ENCODE peak calls at places on chromosomes 7 and 10, in six cellular contexts. D is heart right ventricle, X is prostate gland, E is psoas muscle, J is GM23248, L is aorta. S is an unnamed sample.
A peak's percentile ranks its signal among the peaks of the same experiment; 100 is the strongest.

GRCh38 chr10:43355749-43356371 is 15.6 kb upstream of the FXYD4 start:
- DNase-seq in D (no peak), X (no peak), E (no peak), J (peak; percentile 48), L (no peak), S (no peak)

GRCh38 chr7:132049462-132050304 is 493.3 kb upstream of the PODXL start:
- DNase-seq in D (no peak), X (no peak), E (no peak), J (peak; percentile 49), L (no peak), S (no peak)

GRCh38 chr10:118754132-118754555 is 626 bp downstream of the CACUL1 start:
- DNase-seq in D (peak; percentile 45), X (peak; percentile 53), E (peak; percentile 48), J (peak; percentile 63), L (peak; percentile 80), S (peak; percentile 48)

GRCh38 chr10:88150338-88150737 is 286.9 kb downstream of the PTEN start:
- DNase-seq in D (no peak), X (no peak), E (no peak), J (peak; percentile 93), L (no peak), S (peak; percentile 61)

GRCh38 chr7:30285067-30285530 is 702 bp downstream of the ZNRF2 start:
- DNase-seq in D (no peak), X (peak; percentile 10), E (peak; percentile 56), J (peak; percentile 71), L (peak; percentile 82), S (no peak)

GRCh38 chr10:111128331-111129167 is 51.7 kb downstream of the ADRA2A start:
- DNase-seq in D (no peak), X (no peak), E (peak; percentile 63), J (peak; percentile 87), L (no peak), S (peak; percentile 28)

GRCh38 chr7:84506151-84506550 is 311.6 kb upstream of the SEMA3A start:
- DNase-seq in D (no peak), X (no peak), E (no peak), J (peak; percentile 20), L (no peak), S (no peak)

GRCh38 chr10:102702742-102703141 is 11.5 kb downstream of the ARL3 start:
- DNase-seq in D (no peak), X (no peak), E (no peak), J (no peak), L (no peak), S (no peak)

GRCh38 chr7:84248267-84248666 is 53.7 kb upstream of the SEMA3A start:
- DNase-seq in D (no peak), X (no peak), E (no peak), J (no peak), L (no peak), S (no peak)

GRCh38 chr7:157432541-157432956 is 95.7 kb downstream of the DNAJB6 start:
- DNase-seq in D (no peak), X (peak; percentile 43), E (no peak), J (peak; percentile 87), L (no peak), S (peak; percentile 35)

GRCh38 chr7:24825315-24825917 is 68.2 kb upstream of the GSDME start:
- DNase-seq in D (no peak), X (no peak), E (no peak), J (peak; percentile 25), L (no peak), S (no peak)
- H3K4me1 ChIP-seq in D (peaks cover 8% of the 10 kb centered on the region), X (no peaks in the 10 kb centered on the region), E (peaks cover 29% of the 10 kb centered on the region), J (peaks cover 70% of the 10 kb centered on the region), L (no peaks in the 10 kb centered on the region), S (peaks cover 58% of the 10 kb centered on the region)

GRCh38 chr7:154627571-154628290 is 375.2 kb downstream of the PAXIP1 start:
- DNase-seq in D (no peak), X (no peak), E (no peak), J (no peak), L (no peak), S (no peak)
- H3K27me3 ChIP-seq in D (peaks cover 2% of the 10 kb centered on the region), X (no peaks in the 10 kb centered on the region), E (no peaks in the 10 kb centered on the region), J (no peaks in the 10 kb centered on the region), L (no peaks in the 10 kb centered on the region), S (no peaks in the 10 kb centered on the region)

DNA sequence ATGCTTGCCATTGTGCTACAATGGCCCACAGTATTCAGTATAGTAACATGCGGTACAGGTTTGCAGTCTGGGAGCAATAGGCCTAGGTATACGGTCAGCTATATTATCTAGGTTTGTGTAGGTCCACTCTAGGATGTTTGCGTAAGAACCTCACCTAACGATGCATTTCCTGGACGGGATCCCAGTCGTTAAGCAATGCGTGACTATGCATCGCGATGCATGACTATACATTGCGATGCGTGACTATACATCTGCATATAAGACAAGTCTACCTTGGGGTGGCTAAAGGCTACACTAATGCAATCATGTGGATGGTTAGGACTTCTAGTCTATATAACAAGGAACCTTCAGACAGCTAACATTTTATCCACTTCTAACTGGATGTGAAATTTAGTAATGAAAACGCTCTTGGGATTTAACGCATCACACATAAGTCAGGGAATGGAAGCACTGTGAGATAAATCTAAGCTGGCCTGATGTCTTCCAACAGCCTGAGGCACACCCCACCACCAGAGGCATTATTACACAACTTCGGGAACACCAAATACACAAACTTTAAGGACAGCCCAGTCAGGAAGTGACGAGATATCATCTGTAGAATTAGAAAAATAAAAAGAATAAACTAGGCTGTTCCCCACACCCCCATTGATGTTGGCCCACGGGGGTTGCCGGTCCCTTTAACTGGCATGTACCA is 9.2 kb downstream of the GNA12 start:
- DNase-seq in D (no peak), X (no peak), E (no peak), J (no peak), L (no peak), S (no peak)
- H3K4me1 ChIP-seq in D (peaks cover 3% of the 10 kb centered on the region), X (no peaks in the 10 kb centered on the region), E (peaks cover 4% of the 10 kb centered on the region), J (no peaks in the 10 kb centered on the region), L (no peaks in the 10 kb centered on the region), S (peaks cover 7% of the 10 kb centered on the region)

DNA sequence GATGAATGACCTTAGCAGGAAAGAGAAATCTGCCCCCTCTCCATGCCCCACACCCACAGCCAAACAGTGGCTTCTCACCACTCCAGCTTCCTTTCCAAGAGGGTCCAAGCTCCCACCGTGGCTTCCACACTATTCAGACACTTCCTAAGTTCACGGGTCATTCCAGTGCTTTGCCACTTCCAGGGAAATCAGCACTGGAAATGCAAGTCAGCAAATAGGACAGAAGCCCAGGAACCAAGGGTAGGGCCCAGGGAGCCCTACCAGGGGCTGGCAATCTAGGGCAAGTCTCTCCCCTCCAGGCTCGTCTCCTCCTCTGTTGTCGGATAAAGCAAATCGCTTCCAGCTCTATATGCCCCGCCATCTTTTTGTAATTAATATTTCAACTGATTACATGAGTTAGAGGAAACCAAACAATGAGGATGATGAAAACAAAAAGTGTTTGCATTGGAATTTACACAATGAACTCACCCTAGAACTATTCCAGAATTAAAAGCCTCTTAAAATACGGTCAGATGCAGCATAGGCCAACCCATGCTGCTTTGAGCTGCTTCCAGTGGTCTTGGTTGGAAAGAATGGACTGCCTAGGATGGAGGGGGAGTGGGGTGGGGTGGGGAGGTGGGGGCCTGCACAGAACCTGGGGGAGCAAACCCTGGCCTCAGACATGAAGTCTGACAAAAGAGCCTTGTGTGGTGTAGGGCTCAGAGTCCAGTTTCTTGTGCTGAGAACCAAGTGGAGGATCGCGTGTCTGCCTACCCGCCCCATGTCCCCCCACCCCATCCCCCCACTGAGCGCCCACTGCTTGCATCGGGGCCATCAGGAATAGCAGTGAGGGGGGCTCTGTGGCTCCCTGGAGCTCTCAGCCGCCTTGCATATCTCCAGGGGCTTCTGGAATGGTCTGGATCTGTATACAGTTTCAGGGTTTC is 74.6 kb upstream of the CPXM2 start:
- DNase-seq in D (no peak), X (no peak), E (no peak), J (peak; percentile 46), L (no peak), S (no peak)
- H3K27me3 ChIP-seq in D (peaks cover 66% of the 10 kb centered on the region), X (peaks cover 16% of the 10 kb centered on the region), E (peaks cover 73% of the 10 kb centered on the region), J (peaks cover 19% of the 10 kb centered on the region), L (no peaks in the 10 kb centered on the region), S (peaks cover 7% of the 10 kb centered on the region)

DNA sequence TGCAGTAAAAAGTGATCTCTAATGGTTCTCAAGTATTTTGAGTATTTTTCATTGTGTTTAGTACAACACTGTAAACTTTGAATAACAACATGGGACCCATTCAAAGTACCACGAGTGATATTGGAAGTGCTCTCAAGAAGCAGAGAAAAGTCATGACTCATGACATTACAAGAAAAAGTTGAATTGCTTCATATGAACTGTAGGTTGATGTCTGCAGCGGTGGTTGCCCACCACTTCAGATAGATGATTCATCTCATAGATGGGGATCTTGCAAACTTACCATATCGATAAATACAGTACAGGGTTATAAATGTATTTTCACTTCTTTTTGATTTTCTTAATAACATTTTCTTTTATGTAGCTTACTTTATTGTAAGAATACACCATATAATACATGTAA is 34.0 kb downstream of the ENTPD1 start:
- DNase-seq in D (no peak), X (no peak), E (no peak), J (peak; percentile 16), L (no peak), S (no peak)
- H3K4me1 ChIP-seq in D (no peaks in the 10 kb centered on the region), X (no peaks in the 10 kb centered on the region), E (peaks cover 4% of the 10 kb centered on the region), J (peaks cover 17% of the 10 kb centered on the region), L (peaks cover 13% of the 10 kb centered on the region), S (no peaks in the 10 kb centered on the region)

DNA sequence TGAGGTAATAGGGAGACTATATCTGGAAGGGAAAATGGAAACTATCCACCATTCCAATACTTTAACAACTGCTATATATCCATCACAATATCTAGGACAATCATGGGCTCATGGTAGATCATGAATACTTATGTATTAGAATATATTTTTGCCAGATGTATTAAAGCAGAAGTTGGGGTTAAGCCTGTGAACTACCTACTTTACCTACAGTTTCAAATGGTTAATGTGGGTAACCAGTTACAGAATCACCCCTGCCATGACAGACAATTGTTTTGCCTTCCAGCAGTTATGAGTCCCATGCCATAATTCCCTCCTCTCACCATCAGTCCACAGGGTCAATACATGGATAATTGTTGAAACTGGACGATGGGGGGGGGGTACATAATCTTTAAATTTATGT is 29.9 kb upstream of the RAPGEF5 start:
- DNase-seq in D (no peak), X (no peak), E (no peak), J (no peak), L (no peak), S (no peak)
- H3K27me3 ChIP-seq in D (no peaks in the 10 kb centered on the region), X (no peaks in the 10 kb centered on the region), E (no peaks in the 10 kb centered on the region), J (no peaks in the 10 kb centered on the region), L (no peaks in the 10 kb centered on the region), S (peaks cover 4% of the 10 kb centered on the region)

GRCh38 chr10:96833220-96834001 is 1.3 kb downstream of the LCOR start:
- DNase-seq in D (peak; percentile 15), X (peak; percentile 11), E (peak; percentile 33), J (peak; percentile 56), L (no peak), S (peak; percentile 50)
- H3K4me1 ChIP-seq in D (peaks cover 6% of the 10 kb centered on the region), X (no peaks in the 10 kb centered on the region), E (peaks cover 39% of the 10 kb centered on the region), J (peaks cover 35% of the 10 kb centered on the region), L (no peaks in the 10 kb centered on the region), S (peaks cover 13% of the 10 kb centered on the region)

DNA sequence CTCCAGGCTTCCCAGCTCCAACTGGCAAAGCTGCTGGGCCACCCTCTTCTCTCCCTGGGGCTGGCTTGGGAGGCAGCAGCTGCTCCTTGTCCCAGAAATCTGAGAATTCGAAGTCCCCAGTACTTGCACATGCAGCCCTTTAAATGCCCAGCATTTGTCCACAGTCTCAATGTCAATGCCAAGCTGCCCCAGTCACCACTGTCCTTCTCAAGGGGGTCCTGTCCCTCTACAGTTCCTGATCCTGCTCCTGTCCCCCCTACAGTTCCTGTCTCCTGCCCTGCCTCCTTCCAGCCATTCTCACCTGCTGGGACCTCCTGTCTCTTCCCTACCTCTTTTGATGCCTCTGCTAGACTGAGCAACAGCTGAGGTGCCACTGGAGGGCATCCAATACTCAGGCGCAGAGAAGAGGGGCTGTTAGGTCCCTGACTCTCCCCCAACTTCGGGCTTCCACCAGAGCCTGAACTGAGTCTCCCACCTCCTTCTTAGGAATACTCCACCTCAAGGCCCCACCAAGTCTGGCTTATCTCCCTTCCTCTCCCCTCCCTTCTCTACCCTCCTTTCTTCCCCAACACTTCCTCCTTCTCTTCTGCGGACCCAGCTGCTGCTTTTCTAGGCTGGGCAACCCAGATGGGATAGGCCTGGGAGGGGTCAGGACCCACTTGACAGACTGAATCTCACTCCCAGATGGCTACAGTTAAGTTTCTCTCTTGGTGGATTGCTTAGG is 4.7 kb upstream of the HOXA11 start:
- DNase-seq in D (no peak), X (peak; percentile 16), E (no peak), J (no peak), L (peak; percentile 51), S (no peak)
- H3K27me3 ChIP-seq in D (peaks cover 100% of the 10 kb centered on the region), X (no peaks in the 10 kb centered on the region), E (peaks cover 98% of the 10 kb centered on the region), J (no peaks in the 10 kb centered on the region), L (no peaks in the 10 kb centered on the region), S (no peaks in the 10 kb centered on the region)

GRCh38 chr7:234712-235553 is 42.6 kb downstream of the FAM20C start:
- DNase-seq in D (peak; percentile 59), X (peak; percentile 86), E (peak; percentile 82), J (peak; percentile 64), L (peak; percentile 90), S (peak; percentile 88)
- H3K4me1 ChIP-seq in D (peaks cover 37% of the 10 kb centered on the region), X (peaks cover 33% of the 10 kb centered on the region), E (peaks cover 60% of the 10 kb centered on the region), J (peaks cover 31% of the 10 kb centered on the region), L (no peaks in the 10 kb centered on the region), S (peaks cover 42% of the 10 kb centered on the region)